ENCODE peak calls at places on chromosomes 3 and 15, in nine cellular contexts. G is SK-MEL-5, T is ovary, Z is NCI-H1694, R is HTR-8/SVneo, F is GM18507, E is fibroblast of lung, L is non-pigmented ciliary epithelial cell, C is fibroblast of the aortic adventitia. W is an unnamed sample.

GRCh38 chr15:57861039-57861638 is 154.6 kb downstream of the POLR2M start:
- DNase-seq in G (peak), T (no peak), Z (peak), R (peak), F (no peak), E (peak), L (peak), C (peak), W (peak)

GRCh38 chr3:133955892-133956291 is 60.2 kb upstream of the RAB6B start:
- DNase-seq in G (no peak), T (no peak), Z (no peak), R (no peak), F (no peak), E (no peak), L (no peak), C (no peak), W (peak)

GRCh38 chr3:71987089-71987735 is 202.3 kb upstream of the PROK2 start:
- DNase-seq in G (peak), T (no peak), Z (no peak), R (no peak), F (no peak), E (peak), L (no peak), C (peak), W (no peak)

GRCh38 chr3:129107793-129108192 is 13.8 kb downstream of the RAB43 start:
- DNase-seq in G (no peak), T (no peak), Z (no peak), R (no peak), F (no peak), E (no peak), L (no peak), C (no peak), W (no peak)

GRCh38 chr3:160885791-160886286 is 129.8 kb downstream of the PPM1L start:
- DNase-seq in G (no peak), T (peak), Z (no peak), R (no peak), F (no peak), E (peak), L (peak), C (peak), W (no peak)

GRCh38 chr3:2579206-2579605 is 480.5 kb downstream of the CNTN4 start:
- DNase-seq in G (no peak), T (no peak), Z (peak), R (no peak), F (no peak), E (no peak), L (no peak), C (no peak), W (no peak)

GRCh38 chr3:87359807-87360206 is 83.4 kb upstream of the POU1F1 start:
- DNase-seq in G (no peak), T (no peak), Z (no peak), R (no peak), F (no peak), E (no peak), L (no peak), C (no peak), W (no peak)

GRCh38 chr3:61452536-61452991 is 108.8 kb upstream of the PTPRG start:
- DNase-seq in G (no peak), T (no peak), Z (no peak), R (no peak), F (no peak), E (peak), L (no peak), C (peak), W (no peak)

GRCh38 chr15:25812845-25813244 is 50.3 kb downstream of the ATP10A start:
- DNase-seq in G (no peak), T (no peak), Z (no peak), R (no peak), F (no peak), E (no peak), L (no peak), C (no peak), W (no peak)

GRCh38 chr3:58608648-58609047 is 31.5 kb upstream of the FAM107A start:
- DNase-seq in G (no peak), T (no peak), Z (peak), R (no peak), F (no peak), E (peak), L (no peak), C (no peak), W (peak)

GRCh38 chr3:49378249-49378899 is 20.2 kb upstream of the GPX1 start:
- DNase-seq in G (no peak), T (peak), Z (no peak), R (no peak), F (no peak), E (peak), L (peak), C (peak), W (no peak)

GRCh38 chr15:40272713-40273056 is 10.2 kb downstream of the ANKRD63 start:
- DNase-seq in G (peak), T (no peak), Z (no peak), R (no peak), F (no peak), E (no peak), L (no peak), C (no peak), W (no peak)

GRCh38 chr15:64089553-64090280 is 3.9 kb downstream of the CIAO2A start:
- DNase-seq in G (no peak), T (no peak), Z (no peak), R (no peak), F (no peak), E (no peak), L (no peak), C (no peak), W (no peak)

GRCh38 chr3:187802203-187802927 is 57.1 kb upstream of the BCL6 start:
- DNase-seq in G (no peak), T (no peak), Z (no peak), R (no peak), F (no peak), E (no peak), L (no peak), C (no peak), W (no peak)

GRCh38 chr3:192772495-192772894 is 45.2 kb upstream of the FGF12 start:
- DNase-seq in G (peak), T (no peak), Z (peak), R (peak), F (no peak), E (peak), L (no peak), C (peak), W (peak)

GRCh38 chr15:94029495-94029894 is 201.9 kb upstream of the MCTP2 start:
- DNase-seq in G (no peak), T (no peak), Z (no peak), R (no peak), F (no peak), E (peak), L (peak), C (peak), W (no peak)

GRCh38 chr15:96066852-96067490 is 263.5 kb upstream of the NR2F2 start:
- DNase-seq in G (no peak), T (no peak), Z (no peak), R (no peak), F (no peak), E (peak), L (no peak), C (no peak), W (no peak)

GRCh38 chr3:116140100-116140689 is 305.1 kb downstream of the LSAMP start:
- DNase-seq in G (peak), T (no peak), Z (peak), R (no peak), F (peak), E (peak), L (no peak), C (peak), W (peak)

GRCh38 chr15:98421419-98422085 is 226.8 kb upstream of the IGF1R start:
- DNase-seq in G (peak), T (peak), Z (no peak), R (peak), F (peak), E (peak), L (no peak), C (peak), W (no peak)